ENCODE peak calls at places on chromosomes 13 and 19, in nine cellular contexts. One of them, this sample, is unnamed.

GRCh38 chr13:27810461-27810860 is 18.2 kb downstream of the GSX1 start:
- DNase-seq in cardiac muscle cell: no peak
- DNase-seq in GM23338: no peak
- DNase-seq in heart right ventricle: no peak
- DNase-seq in tibial artery: no peak
- DNase-seq in suprapubic skin: no peak
- DNase-seq in WERI-Rb-1: no peak
- DNase-seq in psoas muscle: no peak
- DNase-seq in HL-60: no peak
- DNase-seq in this sample: no peak

GRCh38 chr19:6500837-6501739 is 1.0 kb downstream of the TUBB4A start:
- DNase-seq in heart right ventricle: no peak
- DNase-seq in cardiac muscle cell: no peak
- DNase-seq in suprapubic skin: no peak
- DNase-seq in GM23338: peak; percentile 26
- DNase-seq in HL-60: no peak
- DNase-seq in tibial artery: no peak
- DNase-seq in psoas muscle: no peak
- DNase-seq in WERI-Rb-1: no peak
- DNase-seq in this sample: no peak

GRCh38 chr19:42816901-42817300 is 51.4 kb upstream of the PSG8 start:
- DNase-seq in psoas muscle: no peak
- DNase-seq in HL-60: no peak
- DNase-seq in tibial artery: no peak
- DNase-seq in GM23338: no peak
- DNase-seq in suprapubic skin: no peak
- DNase-seq in WERI-Rb-1: no peak
- DNase-seq in heart right ventricle: no peak
- DNase-seq in cardiac muscle cell: no peak
- DNase-seq in this sample: no peak

GRCh38 chr19:34228347-34228746 is 26.0 kb upstream of the GARRE1 start:
- DNase-seq in suprapubic skin: no peak
- DNase-seq in GM23338: no peak
- DNase-seq in heart right ventricle: no peak
- DNase-seq in tibial artery: no peak
- DNase-seq in HL-60: no peak
- DNase-seq in cardiac muscle cell: no peak
- DNase-seq in WERI-Rb-1: no peak
- DNase-seq in psoas muscle: no peak
- DNase-seq in this sample: no peak

GRCh38 chr13:43422061-43422460 is 364.7 kb downstream of the ENOX1 start:
- DNase-seq in HL-60: no peak
- DNase-seq in psoas muscle: no peak
- DNase-seq in GM23338: no peak
- DNase-seq in WERI-Rb-1: no peak
- DNase-seq in tibial artery: no peak
- DNase-seq in cardiac muscle cell: no peak
- DNase-seq in heart right ventricle: no peak
- DNase-seq in suprapubic skin: no peak
- DNase-seq in this sample: no peak

GRCh38 chr19:35303357-35303915 is 11.5 kb downstream of the MAG start:
- DNase-seq in heart right ventricle: no peak
- DNase-seq in WERI-Rb-1: no peak
- DNase-seq in suprapubic skin: no peak
- DNase-seq in cardiac muscle cell: no peak
- DNase-seq in HL-60: no peak
- DNase-seq in tibial artery: no peak
- DNase-seq in GM23338: no peak
- DNase-seq in psoas muscle: no peak
- DNase-seq in this sample: no peak

GRCh38 chr13:21762512-21762911 is 91.6 kb downstream of the FGF9 start:
- DNase-seq in psoas muscle: no peak
- DNase-seq in HL-60: no peak
- DNase-seq in WERI-Rb-1: no peak
- DNase-seq in GM23338: no peak
- DNase-seq in heart right ventricle: no peak
- DNase-seq in suprapubic skin: no peak
- DNase-seq in cardiac muscle cell: no peak
- DNase-seq in tibial artery: no peak
- DNase-seq in this sample: no peak

GRCh38 chr19:49118565-49119410 is at the start of gene C19orf73:
- DNase-seq in psoas muscle: peak; percentile 98
- DNase-seq in HL-60: peak; percentile 91
- DNase-seq in tibial artery: peak; percentile 91
- DNase-seq in heart right ventricle: peak; percentile 94
- DNase-seq in suprapubic skin: peak; percentile 97
- DNase-seq in GM23338: peak; percentile 96
- DNase-seq in WERI-Rb-1: peak; percentile 95
- DNase-seq in cardiac muscle cell: peak; percentile 97
- DNase-seq in this sample: peak; percentile 95

GRCh38 chr19:21839966-21840365 is 4.0 kb upstream of the ZNF43 start:
- DNase-seq in psoas muscle: no peak
- DNase-seq in WERI-Rb-1: no peak
- DNase-seq in GM23338: no peak
- DNase-seq in cardiac muscle cell: no peak
- DNase-seq in heart right ventricle: no peak
- DNase-seq in HL-60: peak; percentile 2
- DNase-seq in suprapubic skin: no peak
- DNase-seq in tibial artery: no peak
- DNase-seq in this sample: no peak

GRCh38 chr13:24613755-24614154 is 66.5 kb upstream of the ATP12A start:
- DNase-seq in psoas muscle: no peak
- DNase-seq in heart right ventricle: no peak
- DNase-seq in cardiac muscle cell: no peak
- DNase-seq in WERI-Rb-1: no peak
- DNase-seq in tibial artery: no peak
- DNase-seq in suprapubic skin: no peak
- DNase-seq in GM23338: no peak
- DNase-seq in HL-60: no peak
- DNase-seq in this sample: no peak

GRCh38 chr13:51645154-51645650 is 60.9 kb downstream of the WDFY2 start:
- DNase-seq in cardiac muscle cell: peak; percentile 91
- DNase-seq in heart right ventricle: no peak
- DNase-seq in HL-60: peak; percentile 88
- DNase-seq in tibial artery: no peak
- DNase-seq in suprapubic skin: no peak
- DNase-seq in GM23338: peak; percentile 65
- DNase-seq in WERI-Rb-1: no peak
- DNase-seq in psoas muscle: no peak
- DNase-seq in this sample: no peak

GRCh38 chr19:34962281-34962944 is 1.6 kb downstream of the ZNF792 start:
- DNase-seq in suprapubic skin: no peak
- DNase-seq in GM23338: no peak
- DNase-seq in tibial artery: no peak
- DNase-seq in cardiac muscle cell: peak; percentile 46
- DNase-seq in heart right ventricle: peak; percentile 40
- DNase-seq in psoas muscle: no peak
- DNase-seq in HL-60: peak; percentile 48
- DNase-seq in WERI-Rb-1: no peak
- DNase-seq in this sample: no peak

GRCh38 chr19:28633223-28634030 is 579.5 kb downstream of the UQCRFS1 start:
- DNase-seq in cardiac muscle cell: peak; percentile 77
- DNase-seq in tibial artery: no peak
- DNase-seq in suprapubic skin: no peak
- DNase-seq in psoas muscle: peak; percentile 58
- DNase-seq in heart right ventricle: no peak
- DNase-seq in WERI-Rb-1: peak; percentile 61
- DNase-seq in HL-60: peak; percentile 62
- DNase-seq in GM23338: peak; percentile 74
- DNase-seq in this sample: peak; percentile 60

GRCh38 chr19:7870571-7871279 is 3.5 kb downstream of the PRR36 start:
- DNase-seq in GM23338: peak; percentile 96
- DNase-seq in WERI-Rb-1: peak; percentile 87
- DNase-seq in heart right ventricle: peak; percentile 33
- DNase-seq in suprapubic skin: no peak
- DNase-seq in HL-60: peak; percentile 91
- DNase-seq in psoas muscle: peak; percentile 72
- DNase-seq in cardiac muscle cell: peak; percentile 22
- DNase-seq in tibial artery: no peak
- DNase-seq in this sample: no peak

GRCh38 chr13:21798181-21798580 is 127.3 kb downstream of the FGF9 start:
- DNase-seq in heart right ventricle: no peak
- DNase-seq in suprapubic skin: no peak
- DNase-seq in HL-60: no peak
- DNase-seq in cardiac muscle cell: no peak
- DNase-seq in GM23338: no peak
- DNase-seq in psoas muscle: no peak
- DNase-seq in tibial artery: no peak
- DNase-seq in WERI-Rb-1: no peak
- DNase-seq in this sample: no peak

GRCh38 chr19:50258918-50259372 is 55.5 kb downstream of the MYH14 start:
- DNase-seq in HL-60: no peak
- DNase-seq in GM23338: peak; percentile 84
- DNase-seq in heart right ventricle: no peak
- DNase-seq in suprapubic skin: no peak
- DNase-seq in tibial artery: no peak
- DNase-seq in psoas muscle: peak; percentile 74
- DNase-seq in cardiac muscle cell: peak; percentile 5
- DNase-seq in WERI-Rb-1: no peak
- DNase-seq in this sample: no peak

GRCh38 chr13:52127378-52127777 is 1.5 kb downstream of the NEK5 start:
- DNase-seq in cardiac muscle cell: peak; percentile 55
- DNase-seq in HL-60: no peak
- DNase-seq in tibial artery: no peak
- DNase-seq in GM23338: peak; percentile 5
- DNase-seq in WERI-Rb-1: no peak
- DNase-seq in heart right ventricle: no peak
- DNase-seq in suprapubic skin: no peak
- DNase-seq in psoas muscle: no peak
- DNase-seq in this sample: no peak

GRCh38 chr19:17488593-17489391 is 18.5 kb downstream of the SLC27A1 start:
- DNase-seq in psoas muscle: no peak
- DNase-seq in cardiac muscle cell: peak; percentile 38
- DNase-seq in tibial artery: peak; percentile 45
- DNase-seq in WERI-Rb-1: peak; percentile 82
- DNase-seq in heart right ventricle: peak; percentile 67
- DNase-seq in suprapubic skin: peak; percentile 91
- DNase-seq in GM23338: peak; percentile 99
- DNase-seq in HL-60: peak; percentile 74
- DNase-seq in this sample: peak; percentile 94

GRCh38 chr13:113350065-113350937 is 13.6 kb downstream of the GRTP1 start:
- DNase-seq in WERI-Rb-1: peak; percentile 72
- DNase-seq in heart right ventricle: no peak
- DNase-seq in tibial artery: no peak
- DNase-seq in psoas muscle: peak; percentile 40
- DNase-seq in HL-60: no peak
- DNase-seq in GM23338: no peak
- DNase-seq in suprapubic skin: no peak
- DNase-seq in cardiac muscle cell: no peak
- DNase-seq in this sample: peak; percentile 31
- TF ChIP-seq CTCF in WERI-Rb-1: peak; percentile 71
- TF ChIP-seq CTCF in heart right ventricle: no peak
- TF ChIP-seq CTCF in tibial artery: no peak
- TF ChIP-seq CTCF in psoas muscle: no peak
- TF ChIP-seq CTCF in HL-60: no peak
- TF ChIP-seq CTCF in GM23338: peak; percentile 53
- TF ChIP-seq CTCF in suprapubic skin: peak; percentile 12
- TF ChIP-seq CTCF in cardiac muscle cell: no peak
- TF ChIP-seq CTCF in this sample: no peak

DNA sequence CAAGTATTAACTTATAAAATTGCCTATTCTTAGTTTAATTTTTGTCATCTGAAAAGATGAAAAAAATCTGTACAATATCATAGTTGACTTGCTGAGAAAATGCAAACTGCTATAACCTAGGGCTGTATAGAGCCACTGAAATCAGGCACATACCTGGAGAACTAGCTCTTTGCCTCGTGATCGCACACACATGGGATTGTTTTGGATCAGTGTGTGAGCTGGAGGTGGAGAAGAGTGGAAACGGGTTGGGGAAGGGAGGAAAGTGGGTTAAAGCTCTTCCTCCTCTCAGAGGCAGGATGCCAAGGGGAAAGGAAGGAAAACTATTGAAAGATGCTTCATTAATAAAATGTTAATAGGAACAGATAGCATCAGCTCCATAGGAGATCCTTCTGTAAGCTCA is 2.7 kb downstream of the MTUS2 start:
- DNase-seq in WERI-Rb-1: no peak
- DNase-seq in HL-60: no peak
- DNase-seq in suprapubic skin: no peak
- DNase-seq in heart right ventricle: no peak
- DNase-seq in psoas muscle: no peak
- DNase-seq in tibial artery: no peak
- DNase-seq in GM23338: no peak
- DNase-seq in cardiac muscle cell: no peak
- DNase-seq in this sample: no peak
- H3K27ac ChIP-seq in WERI-Rb-1: no peak overlapping the region
- H3K27ac ChIP-seq in HL-60: no peak overlapping the region
- H3K27ac ChIP-seq in suprapubic skin: no peak overlapping the region
- H3K27ac ChIP-seq in heart right ventricle: no peak overlapping the region
- H3K27ac ChIP-seq in psoas muscle: no peak overlapping the region
- H3K27ac ChIP-seq in tibial artery: no peak overlapping the region
- H3K27ac ChIP-seq in GM23338: no peak overlapping the region
- H3K27ac ChIP-seq in cardiac muscle cell: no peak overlapping the region
- H3K27ac ChIP-seq in this sample: no peak overlapping the region

GRCh38 chr19:11265785-11266236 is 3.5 kb upstream of the DOCK6 start:
- DNase-seq in GM23338: no peak
- DNase-seq in suprapubic skin: no peak
- DNase-seq in psoas muscle: no peak
- DNase-seq in tibial artery: no peak
- DNase-seq in cardiac muscle cell: no peak
- DNase-seq in WERI-Rb-1: no peak
- DNase-seq in heart right ventricle: no peak
- DNase-seq in HL-60: no peak
- DNase-seq in this sample: peak; percentile 68
- H3K4me3 ChIP-seq in GM23338: no peak overlapping the region
- H3K4me3 ChIP-seq in suprapubic skin: no peak overlapping the region
- H3K4me3 ChIP-seq in psoas muscle: no peak overlapping the region
- H3K4me3 ChIP-seq in tibial artery: no peak overlapping the region
- H3K4me3 ChIP-seq in cardiac muscle cell: no peak overlapping the region
- H3K4me3 ChIP-seq in WERI-Rb-1: no peak overlapping the region
- H3K4me3 ChIP-seq in heart right ventricle: no peak overlapping the region
- H3K4me3 ChIP-seq in HL-60: no peak overlapping the region
- H3K4me3 ChIP-seq in this sample: no peak overlapping the region

DNA sequence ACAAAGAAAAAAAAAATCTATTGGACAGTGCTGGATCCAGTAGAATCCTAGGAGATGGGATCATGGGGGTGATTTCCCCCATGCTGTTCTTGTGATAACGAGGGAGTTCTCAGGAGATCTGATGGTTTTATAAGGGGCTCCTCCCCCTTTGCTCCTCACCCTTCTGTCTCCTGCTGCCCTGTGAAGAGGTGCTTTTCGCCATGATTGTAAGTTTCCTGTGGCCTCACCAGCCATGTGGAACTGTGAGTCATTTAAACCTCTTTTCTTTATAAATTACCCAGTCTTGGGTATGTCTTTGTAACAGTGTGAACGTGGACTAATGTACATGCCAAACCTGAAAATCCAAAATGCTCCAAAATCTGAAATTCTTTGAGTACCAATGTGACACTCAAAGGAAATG is 45.5 kb downstream of the ARHGEF7 start:
- DNase-seq in tibial artery: no peak
- DNase-seq in suprapubic skin: no peak
- DNase-seq in WERI-Rb-1: no peak
- DNase-seq in HL-60: no peak
- DNase-seq in heart right ventricle: no peak
- DNase-seq in cardiac muscle cell: no peak
- DNase-seq in GM23338: no peak
- DNase-seq in psoas muscle: no peak
- DNase-seq in this sample: no peak
- TF ChIP-seq CTCF in tibial artery: no peak
- TF ChIP-seq CTCF in suprapubic skin: no peak
- TF ChIP-seq CTCF in WERI-Rb-1: no peak
- TF ChIP-seq CTCF in HL-60: no peak
- TF ChIP-seq CTCF in heart right ventricle: no peak
- TF ChIP-seq CTCF in cardiac muscle cell: no peak
- TF ChIP-seq CTCF in GM23338: no peak
- TF ChIP-seq CTCF in psoas muscle: no peak
- TF ChIP-seq CTCF in this sample: no peak

This sample was measured in lower lobe of right lung.